ENCODE peak calls at places on chromosomes 1 and 21, in six cellular contexts. H, O, X, R, G and P are unnamed samples.

GRCh38 chr1:153438599-153438998 is 21.9 kb downstream of the S100A7 start:
- DNase-seq in H (no peak), O (no peak), X (no peak), R (no peak), G (no peak), P (no peak)

GRCh38 chr1:218802799-218803198 is 370.9 kb upstream of the LYPLAL1 start:
- DNase-seq in H (no peak), O (no peak), X (no peak), R (no peak), G (no peak), P (no peak)

GRCh38 chr21:30227633-30228404 is 11.9 kb upstream of the CLDN8 start:
- DNase-seq in H (no peak), O (no peak), X (peak; percentile 26), R (no peak), G (peak; percentile 43), P (no peak)

GRCh38 chr1:70617728-70618127 is 206.7 kb downstream of the CTH start:
- DNase-seq in H (no peak), O (no peak), X (no peak), R (no peak), G (no peak), P (no peak)

GRCh38 chr1:102099916-102100315 is 103.2 kb upstream of the OLFM3 start:
- DNase-seq in H (no peak), O (no peak), X (no peak), R (no peak), G (no peak), P (no peak)

GRCh38 chr1:198496216-198497143 is 44.0 kb downstream of the ATP6V1G3 start:
- DNase-seq in H (no peak), O (no peak), X (no peak), R (no peak), G (no peak), P (no peak)

GRCh38 chr1:206873603-206874188 is 8.3 kb downstream of the IL20 start:
- DNase-seq in H (no peak), O (no peak), X (no peak), R (no peak), G (no peak), P (no peak)

GRCh38 chr1:85259866-85260345 is 444 bp upstream of the C1orf52 start:
- DNase-seq in H (no peak), O (no peak), X (no peak), R (no peak), G (no peak), P (no peak)

GRCh38 chr1:219123041-219123440 is 50.6 kb upstream of the LYPLAL1 start:
- DNase-seq in H (no peak), O (no peak), X (no peak), R (no peak), G (no peak), P (no peak)

GRCh38 chr1:244096066-244096610 is 45.1 kb downstream of the ZBTB18 start:
- DNase-seq in H (no peak), O (no peak), X (no peak), R (no peak), G (no peak), P (no peak)

GRCh38 chr1:1024421-1025415 is 4.8 kb downstream of the AGRN start:
- DNase-seq in H (peak; percentile 74), O (no peak), X (peak; percentile 86), R (no peak), G (peak; percentile 65), P (peak; percentile 66)

GRCh38 chr1:215192306-215192705 is 109.8 kb downstream of the KCNK2 start:
- DNase-seq in H (no peak), O (no peak), X (no peak), R (no peak), G (no peak), P (no peak)

GRCh38 chr1:153432874-153433681 is 16.8 kb downstream of the S100A7A start:
- DNase-seq in H (no peak), O (no peak), X (no peak), R (no peak), G (no peak), P (no peak)

GRCh38 chr21:31198575-31198974 is 145.5 kb downstream of the TIAM1 start:
- DNase-seq in H (no peak), O (no peak), X (no peak), R (no peak), G (peak; percentile 36), P (peak; percentile 51)

GRCh38 chr1:9242338-9242969 is 7.9 kb downstream of the H6PD start:
- DNase-seq in H (peak; percentile 65), O (no peak), X (peak; percentile 95), R (no peak), G (no peak), P (no peak)

GRCh38 chr1:17579951-17580939 is 40.7 kb downstream of the ARHGEF10L start:
- DNase-seq in H (no peak), O (no peak), X (peak; percentile 91), R (no peak), G (peak; percentile 14), P (no peak)

GRCh38 chr1:247357781-247358211 is 26.1 kb upstream of the ZNF496 start:
- DNase-seq in H (no peak), O (no peak), X (no peak), R (no peak), G (no peak), P (no peak)

GRCh38 chr1:234533975-234534876 is 55.2 kb upstream of the TARBP1 start:
- DNase-seq in H (peak; percentile 91), O (no peak), X (peak; percentile 88), R (no peak), G (no peak), P (no peak)

GRCh38 chr1:200376521-200376920 is 33.3 kb downstream of the ZNF281 start:
- DNase-seq in H (no peak), O (no peak), X (no peak), R (no peak), G (peak; percentile 59), P (no peak)

GRCh38 chr1:246110343-246111219 is 396.5 kb downstream of the SMYD3 start:
- DNase-seq in H (no peak), O (no peak), X (no peak), R (no peak), G (peak; percentile 63), P (no peak)

GRCh38 chr1:2400576-2400909 is 8.9 kb downstream of the RER1 start:
- DNase-seq in H (no peak), O (no peak), X (no peak), R (no peak), G (no peak), P (no peak)

GRCh38 chr1:2397007-2397679 is 5.5 kb downstream of the RER1 start:
- DNase-seq in H (no peak), O (no peak), X (no peak), R (no peak), G (no peak), P (no peak)

GRCh38 chr1:2399890-2400575 is 8.4 kb downstream of the RER1 start:
- DNase-seq in H (no peak), O (no peak), X (no peak), R (no peak), G (no peak), P (no peak)

GRCh38 chr1:2400950-2401649 is 9.5 kb downstream of the RER1 start:
- DNase-seq in H (no peak), O (no peak), X (no peak), R (no peak), G (no peak), P (no peak)

DNA sequence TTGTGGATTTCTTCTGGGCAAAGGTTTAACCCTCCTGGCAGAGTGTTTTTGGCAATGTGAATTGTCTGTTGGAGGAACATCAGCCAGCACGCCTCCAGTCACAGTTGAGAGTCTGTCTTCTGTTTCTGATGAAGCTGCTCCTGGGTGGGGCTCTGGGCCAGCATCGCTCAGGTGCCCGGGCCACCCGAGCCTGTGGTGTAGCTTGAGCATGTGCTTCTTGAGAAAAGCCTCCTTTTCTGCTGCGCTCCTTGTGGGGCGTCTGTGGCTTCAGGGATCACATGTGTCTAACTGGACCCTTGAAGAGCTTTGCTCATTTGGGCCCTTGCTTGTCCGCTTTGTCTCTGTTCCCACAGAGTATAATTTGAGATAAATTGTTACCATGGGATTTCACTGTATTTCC is 7.2 kb downstream of the RER1 start:
- DNase-seq in H (no peak), O (no peak), X (no peak), R (no peak), G (no peak), P (no peak)
- TF ChIP-seq POLR2A in H (no peak), O (no peak), X (no peak), R (no peak), G (no peak), P (no peak)

GRCh38 chr1:20187103-20187812 is 940 bp upstream of the PLA2G2C start:
- DNase-seq in H (peak; percentile 79), O (no peak), X (peak; percentile 45), R (no peak), G (no peak), P (no peak)
- TF ChIP-seq POLR2A in H (no peak), O (no peak), X (no peak), R (no peak), G (no peak), P (no peak)

DNA sequence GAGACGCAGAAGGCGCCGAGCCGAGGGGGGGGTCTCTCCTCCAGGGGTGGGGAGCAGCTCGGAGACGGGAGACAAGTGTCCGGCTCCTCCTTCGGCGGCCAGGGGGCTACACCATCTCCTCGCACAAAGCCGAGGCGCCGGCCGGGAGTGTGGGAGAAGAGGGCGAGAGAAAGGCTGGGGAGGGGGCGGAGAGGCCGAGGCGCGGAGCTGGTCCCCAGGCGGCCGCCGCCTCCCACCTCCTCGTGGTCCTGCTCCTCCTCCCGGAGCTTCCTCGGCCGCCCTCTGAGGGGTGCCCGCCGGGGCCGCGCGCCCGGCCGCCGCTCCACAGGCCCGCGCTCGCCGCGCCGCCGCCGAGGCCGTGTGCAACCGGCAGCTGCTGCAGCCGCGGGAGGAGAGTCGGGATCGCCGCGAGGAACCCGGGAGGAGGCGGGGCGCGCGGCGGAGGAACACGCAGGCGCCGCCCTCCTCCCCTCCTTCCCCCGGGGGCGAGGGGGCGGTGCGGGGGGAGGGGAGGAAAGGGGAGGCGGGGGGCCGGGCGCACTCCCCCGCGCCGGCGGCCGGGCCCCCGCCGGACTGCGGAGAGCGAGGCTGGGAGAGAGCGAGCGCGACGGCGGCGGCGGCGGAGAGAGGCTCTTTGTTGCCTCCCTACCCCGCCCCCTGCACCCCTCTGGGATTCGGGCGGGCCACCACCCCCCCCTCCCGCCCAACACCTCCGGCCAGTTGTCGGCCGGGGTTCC is at the start of gene ENAH:
- DNase-seq in H (peak; percentile 80), O (no peak), X (peak; percentile 89), R (peak; percentile 60), G (peak; percentile 88), P (peak; percentile 61)
- TF ChIP-seq POLR2A in H (no peak), O (no peak), X (peak; percentile 56), R (no peak), G (peak; percentile 80), P (peak; percentile 95)

DNA sequence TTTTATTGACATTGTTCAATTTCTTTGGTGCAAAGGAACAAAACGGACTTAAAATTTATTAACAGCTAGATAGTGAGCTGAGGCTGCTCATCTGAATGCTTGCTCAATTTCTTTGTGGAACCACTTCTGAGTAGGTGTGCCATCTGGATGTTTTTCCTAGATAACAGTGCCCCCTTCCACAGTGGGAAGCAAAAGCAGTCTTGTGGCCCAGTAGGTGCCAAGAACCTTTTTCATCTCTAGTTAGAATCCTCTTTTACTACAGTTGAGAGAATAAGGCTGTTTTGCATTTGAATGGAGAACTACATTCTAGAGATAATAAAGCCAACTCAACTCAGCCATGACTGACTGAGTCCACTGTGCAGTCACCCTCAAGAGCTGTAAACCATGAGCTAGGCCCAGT is 13.3 kb downstream of the F3 start:
- DNase-seq in H (no peak), O (no peak), X (no peak), R (no peak), G (no peak), P (no peak)
- TF ChIP-seq POLR2A in H (no peak), O (no peak), X (no peak), R (no peak), G (no peak), P (no peak)